ENCODE peak calls at places on chromosomes 7 and 10, in six cellular contexts. One of them, this sample, is unnamed. For H3K36me3, the result is how much of the 10 kb centered on the place peaks cover.

GRCh38 chr10:45591262-45591661 is 81.3 kb downstream of the ZFAND4 start:
- DNase-seq in SK-N-MC: no peak
- DNase-seq in heart right ventricle: no peak
- DNase-seq in keratinocyte: no peak
- DNase-seq in small intestine: no peak
- DNase-seq in lung: no peak
- DNase-seq in this sample: no peak

GRCh38 chr7:34225193-34225592 is 319.9 kb downstream of the BMPER start:
- DNase-seq in SK-N-MC: no peak
- DNase-seq in small intestine: no peak
- DNase-seq in keratinocyte: no peak
- DNase-seq in heart right ventricle: no peak
- DNase-seq in lung: no peak
- DNase-seq in this sample: no peak

GRCh38 chr7:22443370-22444180 is 56.4 kb downstream of the STEAP1B start:
- DNase-seq in lung: no peak
- DNase-seq in small intestine: peak
- DNase-seq in SK-N-MC: no peak
- DNase-seq in keratinocyte: no peak
- DNase-seq in heart right ventricle: no peak
- DNase-seq in this sample: no peak

GRCh38 chr7:90594791-90595317 is 1.3 kb upstream of the CDK14 start:
- DNase-seq in small intestine: no peak
- DNase-seq in keratinocyte: no peak
- DNase-seq in lung: peak
- DNase-seq in heart right ventricle: peak
- DNase-seq in SK-N-MC: peak
- DNase-seq in this sample: no peak

GRCh38 chr7:108190891-108191290 is 60.7 kb upstream of the LAMB4 start:
- DNase-seq in keratinocyte: no peak
- DNase-seq in small intestine: no peak
- DNase-seq in heart right ventricle: no peak
- DNase-seq in SK-N-MC: no peak
- DNase-seq in lung: no peak
- DNase-seq in this sample: no peak

GRCh38 chr10:62352356-62352963 is 21.7 kb upstream of the ZNF365 start:
- DNase-seq in keratinocyte: peak
- DNase-seq in lung: no peak
- DNase-seq in small intestine: no peak
- DNase-seq in heart right ventricle: no peak
- DNase-seq in SK-N-MC: no peak
- DNase-seq in this sample: no peak

GRCh38 chr10:14659626-14660196 is 115.0 kb downstream of the FAM107B start:
- DNase-seq in small intestine: no peak
- DNase-seq in heart right ventricle: no peak
- DNase-seq in keratinocyte: no peak
- DNase-seq in lung: no peak
- DNase-seq in SK-N-MC: no peak
- DNase-seq in this sample: no peak

GRCh38 chr7:90025771-90026170 is 128.5 kb upstream of the STEAP1 start:
- DNase-seq in lung: no peak
- DNase-seq in SK-N-MC: no peak
- DNase-seq in heart right ventricle: no peak
- DNase-seq in small intestine: no peak
- DNase-seq in keratinocyte: no peak
- DNase-seq in this sample: no peak

GRCh38 chr10:33350041-33350440 is 15.6 kb upstream of the NRP1 start:
- DNase-seq in lung: no peak
- DNase-seq in heart right ventricle: no peak
- DNase-seq in keratinocyte: no peak
- DNase-seq in small intestine: no peak
- DNase-seq in SK-N-MC: no peak
- DNase-seq in this sample: no peak

GRCh38 chr10:1420663-1421362 is 316.5 kb downstream of the ADARB2 start:
- DNase-seq in keratinocyte: no peak
- DNase-seq in lung: peak
- DNase-seq in small intestine: peak
- DNase-seq in SK-N-MC: no peak
- DNase-seq in heart right ventricle: peak
- DNase-seq in this sample: peak

GRCh38 chr7:46191776-46192175 is 270.7 kb upstream of the IGFBP3 start:
- DNase-seq in lung: no peak
- DNase-seq in small intestine: no peak
- DNase-seq in SK-N-MC: no peak
- DNase-seq in keratinocyte: no peak
- DNase-seq in heart right ventricle: no peak
- DNase-seq in this sample: no peak

GRCh38 chr10:132417249-132417878 is 20.4 kb downstream of the PWWP2B start:
- DNase-seq in lung: no peak
- DNase-seq in small intestine: no peak
- DNase-seq in SK-N-MC: no peak
- DNase-seq in heart right ventricle: no peak
- DNase-seq in keratinocyte: no peak
- DNase-seq in this sample: no peak

GRCh38 chr7:1438821-1439220 is 20.4 kb downstream of the MICALL2 start:
- DNase-seq in SK-N-MC: no peak
- DNase-seq in lung: no peak
- DNase-seq in keratinocyte: no peak
- DNase-seq in heart right ventricle: no peak
- DNase-seq in small intestine: no peak
- DNase-seq in this sample: no peak

GRCh38 chr10:114174462-114175190 is 623 bp upstream of the CCDC186 start:
- DNase-seq in lung: peak
- DNase-seq in keratinocyte: no peak
- DNase-seq in SK-N-MC: no peak
- DNase-seq in small intestine: no peak
- DNase-seq in heart right ventricle: peak
- DNase-seq in this sample: peak

GRCh38 chr7:90605055-90605454 is 8.9 kb downstream of the CDK14 start:
- DNase-seq in SK-N-MC: no peak
- DNase-seq in heart right ventricle: no peak
- DNase-seq in keratinocyte: no peak
- DNase-seq in lung: no peak
- DNase-seq in small intestine: no peak
- DNase-seq in this sample: peak

GRCh38 chr10:71516890-71517289 is 120.2 kb downstream of the CDH23 start:
- DNase-seq in SK-N-MC: no peak
- DNase-seq in lung: no peak
- DNase-seq in small intestine: no peak
- DNase-seq in heart right ventricle: no peak
- DNase-seq in keratinocyte: no peak
- DNase-seq in this sample: peak

GRCh38 chr10:71831646-71832552 is 19.2 kb downstream of the PSAP start:
- DNase-seq in small intestine: peak
- DNase-seq in keratinocyte: no peak
- DNase-seq in lung: no peak
- DNase-seq in SK-N-MC: no peak
- DNase-seq in heart right ventricle: no peak
- DNase-seq in this sample: no peak

GRCh38 chr7:96045919-96046318 is 273.6 kb downstream of the DYNC1I1 start:
- DNase-seq in small intestine: no peak
- DNase-seq in heart right ventricle: no peak
- DNase-seq in SK-N-MC: no peak
- DNase-seq in lung: no peak
- DNase-seq in keratinocyte: no peak
- DNase-seq in this sample: no peak

GRCh38 chr10:34194259-34194658 is 620.8 kb downstream of the PARD3 start:
- DNase-seq in keratinocyte: no peak
- DNase-seq in SK-N-MC: no peak
- DNase-seq in lung: no peak
- DNase-seq in heart right ventricle: no peak
- DNase-seq in small intestine: no peak
- DNase-seq in this sample: no peak

DNA sequence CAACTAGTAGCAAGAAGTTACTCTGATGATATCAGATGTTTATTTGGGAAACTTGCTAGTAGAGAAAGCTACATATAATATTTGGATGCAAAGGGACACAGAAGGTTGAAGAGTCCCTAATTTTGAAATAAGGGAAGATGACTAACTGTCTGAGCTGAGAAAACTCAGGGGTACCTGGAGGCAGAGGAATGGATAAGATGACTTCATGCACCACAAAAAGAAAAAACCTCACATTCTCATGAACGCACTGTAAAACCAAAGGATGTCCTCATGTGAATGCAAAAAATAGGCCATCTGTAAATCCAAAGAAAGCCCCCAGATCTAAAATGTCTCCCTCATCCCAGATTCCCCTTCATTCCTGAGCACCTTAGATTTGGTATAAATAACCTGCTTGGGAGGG is 29.3 kb downstream of the PRSS2 start:
- DNase-seq in lung: no peak
- DNase-seq in small intestine: peak
- DNase-seq in SK-N-MC: no peak
- DNase-seq in heart right ventricle: no peak
- DNase-seq in keratinocyte: no peak
- DNase-seq in this sample: no peak
- H3K36me3 ChIP-seq in lung: under half
- H3K36me3 ChIP-seq in small intestine: under half
- H3K36me3 ChIP-seq in SK-N-MC: under half
- H3K36me3 ChIP-seq in heart right ventricle: under half
- H3K36me3 ChIP-seq in keratinocyte: under half
- H3K36me3 ChIP-seq in this sample: under half

GRCh38 chr10:97434055-97434454 is 8.1 kb downstream of the PGAM1 start:
- DNase-seq in heart right ventricle: no peak
- DNase-seq in keratinocyte: no peak
- DNase-seq in small intestine: no peak
- DNase-seq in SK-N-MC: no peak
- DNase-seq in lung: no peak
- DNase-seq in this sample: no peak
- H3K36me3 ChIP-seq in heart right ventricle: under half
- H3K36me3 ChIP-seq in keratinocyte: under half
- H3K36me3 ChIP-seq in small intestine: under half
- H3K36me3 ChIP-seq in SK-N-MC: under half
- H3K36me3 ChIP-seq in lung: under half
- H3K36me3 ChIP-seq in this sample: half or more

GRCh38 chr10:91627344-91628102 is 5.3 kb downstream of the PPP1R3C start:
- DNase-seq in keratinocyte: no peak
- DNase-seq in SK-N-MC: no peak
- DNase-seq in small intestine: no peak
- DNase-seq in lung: no peak
- DNase-seq in heart right ventricle: no peak
- DNase-seq in this sample: no peak
- H3K36me3 ChIP-seq in keratinocyte: under half
- H3K36me3 ChIP-seq in SK-N-MC: under half
- H3K36me3 ChIP-seq in small intestine: under half
- H3K36me3 ChIP-seq in lung: under half
- H3K36me3 ChIP-seq in heart right ventricle: under half
- H3K36me3 ChIP-seq in this sample: under half

GRCh38 chr7:151134743-151135524 is 32.6 kb downstream of the GBX1 start:
- DNase-seq in SK-N-MC: no peak
- DNase-seq in keratinocyte: no peak
- DNase-seq in heart right ventricle: no peak
- DNase-seq in small intestine: no peak
- DNase-seq in lung: no peak
- DNase-seq in this sample: no peak
- H3K36me3 ChIP-seq in SK-N-MC: under half
- H3K36me3 ChIP-seq in keratinocyte: under half
- H3K36me3 ChIP-seq in heart right ventricle: under half
- H3K36me3 ChIP-seq in small intestine: under half
- H3K36me3 ChIP-seq in lung: half or more
- H3K36me3 ChIP-seq in this sample: half or more